ENCODE peak calls at places on chromosome 2, in seven cellular contexts. One of them, this sample, is unnamed.

GRCh38 chr2:238257786-238258700 is 18.2 kb upstream of the HES6 start:
- DNase-seq in Calu3: no peak
- DNase-seq in endothelial cell of umbilical vein: no peak
- DNase-seq in cardiac fibroblast: no peak
- DNase-seq in choroid plexus epithelial cell: no peak
- DNase-seq in T1000: no peak
- DNase-seq in KG1: no peak
- DNase-seq in this sample: no peak

GRCh38 chr2:207161724-207162123 is 4.0 kb downstream of the KLF7 start:
- DNase-seq in KG1: no peak
- DNase-seq in choroid plexus epithelial cell: peak
- DNase-seq in cardiac fibroblast: peak
- DNase-seq in Calu3: no peak
- DNase-seq in T1000: no peak
- DNase-seq in endothelial cell of umbilical vein: peak
- DNase-seq in this sample: no peak

GRCh38 chr2:75523313-75524275 is 37.1 kb downstream of the EVA1A start:
- DNase-seq in endothelial cell of umbilical vein: peak
- DNase-seq in Calu3: peak
- DNase-seq in T1000: peak
- DNase-seq in choroid plexus epithelial cell: peak
- DNase-seq in KG1: no peak
- DNase-seq in cardiac fibroblast: peak
- DNase-seq in this sample: no peak

GRCh38 chr2:74836675-74837401 is 2.9 kb downstream of the HK2 start:
- DNase-seq in Calu3: no peak
- DNase-seq in KG1: no peak
- DNase-seq in T1000: no peak
- DNase-seq in cardiac fibroblast: no peak
- DNase-seq in endothelial cell of umbilical vein: no peak
- DNase-seq in choroid plexus epithelial cell: no peak
- DNase-seq in this sample: no peak

GRCh38 chr2:27162151-27163121 is 13.6 kb downstream of the TCF23 start:
- DNase-seq in Calu3: peak
- DNase-seq in cardiac fibroblast: no peak
- DNase-seq in choroid plexus epithelial cell: peak
- DNase-seq in T1000: no peak
- DNase-seq in KG1: no peak
- DNase-seq in endothelial cell of umbilical vein: no peak
- DNase-seq in this sample: no peak

GRCh38 chr2:218257390-218257981 is 3.3 kb upstream of the GPBAR1 start:
- DNase-seq in Calu3: peak
- DNase-seq in T1000: peak
- DNase-seq in endothelial cell of umbilical vein: peak
- DNase-seq in cardiac fibroblast: no peak
- DNase-seq in choroid plexus epithelial cell: peak
- DNase-seq in KG1: peak
- DNase-seq in this sample: peak

GRCh38 chr2:190407246-190407661 is 901 bp upstream of the MFSD6 start:
- DNase-seq in Calu3: no peak
- DNase-seq in endothelial cell of umbilical vein: no peak
- DNase-seq in cardiac fibroblast: no peak
- DNase-seq in KG1: peak
- DNase-seq in T1000: no peak
- DNase-seq in choroid plexus epithelial cell: no peak
- DNase-seq in this sample: no peak

GRCh38 chr2:11582526-11583202 is 48.8 kb downstream of the GREB1 start:
- DNase-seq in Calu3: peak
- DNase-seq in T1000: no peak
- DNase-seq in endothelial cell of umbilical vein: peak
- DNase-seq in choroid plexus epithelial cell: peak
- DNase-seq in cardiac fibroblast: peak
- DNase-seq in KG1: no peak
- DNase-seq in this sample: peak

GRCh38 chr2:126971481-126972271 is 73.0 kb downstream of the TEX51 start:
- DNase-seq in choroid plexus epithelial cell: peak
- DNase-seq in endothelial cell of umbilical vein: peak
- DNase-seq in cardiac fibroblast: peak
- DNase-seq in KG1: peak
- DNase-seq in T1000: peak
- DNase-seq in Calu3: peak
- DNase-seq in this sample: peak

This sample was measured in Caco-2.